ENCODE peak calls at places on chromosomes 13 and 19, in eight cellular contexts. One of them, this sample, is unnamed.

GRCh38 chr13:40776681-40777165 is 5.7 kb upstream of the MRPS31 start:
- DNase-seq in heart left ventricle: no peak
- DNase-seq in astrocyte: peak; percentile 66
- DNase-seq in OCI-LY7: peak; percentile 67
- DNase-seq in left ventricle myocardium inferior: no peak
- DNase-seq in tibial artery: no peak
- DNase-seq in cardiac muscle cell: no peak
- DNase-seq in A549: no peak
- DNase-seq in this sample: peak; percentile 82

GRCh38 chr19:409515-410242 is 732 bp upstream of the C2CD4C start:
- DNase-seq in heart left ventricle: no peak
- DNase-seq in A549: peak; percentile 28
- DNase-seq in tibial artery: peak; percentile 53
- DNase-seq in OCI-LY7: peak; percentile 23
- DNase-seq in astrocyte: no peak
- DNase-seq in left ventricle myocardium inferior: no peak
- DNase-seq in cardiac muscle cell: peak; percentile 30
- DNase-seq in this sample: no peak

GRCh38 chr13:110677731-110678545 is 28.0 kb downstream of the CARS2 start:
- DNase-seq in tibial artery: no peak
- DNase-seq in left ventricle myocardium inferior: no peak
- DNase-seq in A549: no peak
- DNase-seq in astrocyte: peak; percentile 66
- DNase-seq in OCI-LY7: no peak
- DNase-seq in heart left ventricle: no peak
- DNase-seq in cardiac muscle cell: no peak
- DNase-seq in this sample: no peak

GRCh38 chr13:31008400-31009115 is 76.1 kb downstream of the TEX26 start:
- DNase-seq in astrocyte: peak; percentile 56
- DNase-seq in left ventricle myocardium inferior: no peak
- DNase-seq in A549: no peak
- DNase-seq in OCI-LY7: no peak
- DNase-seq in heart left ventricle: no peak
- DNase-seq in cardiac muscle cell: no peak
- DNase-seq in tibial artery: no peak
- DNase-seq in this sample: no peak

GRCh38 chr19:47186337-47187022 is 44.5 kb downstream of the BBC3 start:
- DNase-seq in left ventricle myocardium inferior: no peak
- DNase-seq in cardiac muscle cell: peak; percentile 23
- DNase-seq in astrocyte: no peak
- DNase-seq in A549: no peak
- DNase-seq in heart left ventricle: no peak
- DNase-seq in tibial artery: no peak
- DNase-seq in OCI-LY7: no peak
- DNase-seq in this sample: peak; percentile 86

GRCh38 chr13:50055454-50055853 is 40.2 kb downstream of the KCNRG start:
- DNase-seq in left ventricle myocardium inferior: no peak
- DNase-seq in OCI-LY7: no peak
- DNase-seq in astrocyte: no peak
- DNase-seq in tibial artery: no peak
- DNase-seq in heart left ventricle: no peak
- DNase-seq in A549: no peak
- DNase-seq in cardiac muscle cell: no peak
- DNase-seq in this sample: no peak

GRCh38 chr13:110233181-110233641 is 73.7 kb downstream of the COL4A1 start:
- DNase-seq in A549: no peak
- DNase-seq in left ventricle myocardium inferior: peak; percentile 62
- DNase-seq in astrocyte: peak; percentile 59
- DNase-seq in heart left ventricle: peak; percentile 61
- DNase-seq in cardiac muscle cell: no peak
- DNase-seq in OCI-LY7: no peak
- DNase-seq in tibial artery: peak; percentile 90
- DNase-seq in this sample: no peak

GRCh38 chr13:51832471-51833152 is 12.4 kb downstream of the TMEM272 start:
- DNase-seq in astrocyte: no peak
- DNase-seq in heart left ventricle: peak; percentile 50
- DNase-seq in cardiac muscle cell: peak; percentile 28
- DNase-seq in OCI-LY7: peak; percentile 83
- DNase-seq in left ventricle myocardium inferior: no peak
- DNase-seq in A549: peak; percentile 21
- DNase-seq in tibial artery: no peak
- DNase-seq in this sample: peak; percentile 82

GRCh38 chr19:30118760-30119159 is 176.7 kb downstream of the URI1 start:
- DNase-seq in OCI-LY7: no peak
- DNase-seq in astrocyte: no peak
- DNase-seq in cardiac muscle cell: no peak
- DNase-seq in tibial artery: no peak
- DNase-seq in left ventricle myocardium inferior: no peak
- DNase-seq in heart left ventricle: no peak
- DNase-seq in A549: no peak
- DNase-seq in this sample: no peak

GRCh38 chr19:32475393-32475792 is 69.8 kb downstream of the DPY19L3 start:
- DNase-seq in heart left ventricle: no peak
- DNase-seq in left ventricle myocardium inferior: no peak
- DNase-seq in OCI-LY7: no peak
- DNase-seq in A549: no peak
- DNase-seq in cardiac muscle cell: no peak
- DNase-seq in astrocyte: no peak
- DNase-seq in tibial artery: no peak
- DNase-seq in this sample: no peak

GRCh38 chr13:76503756-76504155 is 382.4 kb downstream of the KCTD12 start:
- DNase-seq in A549: no peak
- DNase-seq in OCI-LY7: peak; percentile 1
- DNase-seq in astrocyte: no peak
- DNase-seq in tibial artery: no peak
- DNase-seq in left ventricle myocardium inferior: no peak
- DNase-seq in cardiac muscle cell: no peak
- DNase-seq in heart left ventricle: no peak
- DNase-seq in this sample: no peak

GRCh38 chr19:31274266-31274963 is 74.8 kb downstream of the TSHZ3 start:
- DNase-seq in heart left ventricle: no peak
- DNase-seq in astrocyte: no peak
- DNase-seq in cardiac muscle cell: no peak
- DNase-seq in A549: no peak
- DNase-seq in tibial artery: no peak
- DNase-seq in OCI-LY7: no peak
- DNase-seq in left ventricle myocardium inferior: no peak
- DNase-seq in this sample: no peak

GRCh38 chr19:19259741-19260140 is 13.4 kb downstream of the TM6SF2 start:
- DNase-seq in OCI-LY7: peak; percentile 57
- DNase-seq in tibial artery: no peak
- DNase-seq in astrocyte: peak; percentile 8
- DNase-seq in A549: peak; percentile 53
- DNase-seq in cardiac muscle cell: no peak
- DNase-seq in left ventricle myocardium inferior: no peak
- DNase-seq in heart left ventricle: no peak
- DNase-seq in this sample: no peak

DNA sequence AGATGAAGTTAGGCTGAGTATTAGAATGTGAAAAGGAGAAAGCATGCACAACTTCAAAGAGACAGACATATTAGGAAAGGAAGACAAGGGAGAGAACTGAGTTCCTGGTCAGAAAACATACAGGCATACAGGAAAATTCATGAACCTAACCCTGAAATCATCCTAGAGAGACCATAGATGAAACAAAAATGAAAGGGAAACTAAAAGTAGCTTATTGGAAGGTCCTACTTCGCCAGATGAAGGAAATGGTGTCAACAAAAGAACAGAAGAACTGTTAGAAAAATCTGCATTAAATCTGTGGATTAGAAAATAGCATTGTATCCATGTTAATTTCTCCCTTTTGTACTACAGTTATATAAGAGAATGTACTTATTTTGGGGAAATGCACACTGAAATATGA is 169.0 kb upstream of the UFM1 start:
- DNase-seq in left ventricle myocardium inferior: no peak
- DNase-seq in OCI-LY7: no peak
- DNase-seq in heart left ventricle: no peak
- DNase-seq in tibial artery: no peak
- DNase-seq in cardiac muscle cell: no peak
- DNase-seq in astrocyte: peak; percentile 5
- DNase-seq in A549: no peak
- DNase-seq in this sample: no peak
- H3K4me3 ChIP-seq in left ventricle myocardium inferior: peak overlapping the region; percentile 26
- H3K4me3 ChIP-seq in OCI-LY7: no peak overlapping the region
- H3K4me3 ChIP-seq in heart left ventricle: no peak overlapping the region
- H3K4me3 ChIP-seq in tibial artery: no peak overlapping the region
- H3K4me3 ChIP-seq in cardiac muscle cell: no peak overlapping the region
- H3K4me3 ChIP-seq in astrocyte: no peak overlapping the region
- H3K4me3 ChIP-seq in A549: no peak overlapping the region
- H3K4me3 ChIP-seq in this sample: no peak overlapping the region

DNA sequence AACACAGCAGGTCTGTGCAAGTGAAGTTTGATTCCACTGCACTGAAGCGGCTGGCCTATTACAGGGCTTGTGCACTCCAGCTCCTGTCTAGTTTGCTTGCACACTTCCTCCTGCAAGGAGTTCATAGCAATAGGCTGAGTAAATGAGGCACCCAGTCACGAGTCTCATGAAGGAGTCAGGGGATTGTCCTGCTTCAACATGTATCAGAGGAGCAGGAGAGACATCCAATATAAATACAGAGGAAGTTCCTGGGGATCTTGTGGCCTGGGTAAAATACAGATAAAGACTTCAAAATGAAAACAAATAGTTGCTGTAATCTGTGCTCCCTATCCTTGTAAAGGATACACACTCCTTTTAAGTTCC is 259.9 kb downstream of the SLITRK1 start:
- DNase-seq in OCI-LY7: no peak
- DNase-seq in left ventricle myocardium inferior: no peak
- DNase-seq in heart left ventricle: no peak
- DNase-seq in tibial artery: no peak
- DNase-seq in cardiac muscle cell: no peak
- DNase-seq in astrocyte: peak; percentile 55
- DNase-seq in A549: no peak
- DNase-seq in this sample: no peak
- H3K27ac ChIP-seq in OCI-LY7: no peak overlapping the region
- H3K27ac ChIP-seq in left ventricle myocardium inferior: no peak overlapping the region
- H3K27ac ChIP-seq in heart left ventricle: no peak overlapping the region
- H3K27ac ChIP-seq in tibial artery: no peak overlapping the region
- H3K27ac ChIP-seq in cardiac muscle cell: no peak overlapping the region
- H3K27ac ChIP-seq in astrocyte: no peak overlapping the region
- H3K27ac ChIP-seq in A549: no peak overlapping the region
- H3K27ac ChIP-seq in this sample: no peak overlapping the region

GRCh38 chr19:40443131-40443929 is 805 bp downstream of the SERTAD3 start:
- DNase-seq in cardiac muscle cell: peak; percentile 100
- DNase-seq in astrocyte: peak; percentile 98
- DNase-seq in A549: peak; percentile 100
- DNase-seq in OCI-LY7: peak; percentile 100
- DNase-seq in left ventricle myocardium inferior: peak; percentile 100
- DNase-seq in tibial artery: peak; percentile 100
- DNase-seq in heart left ventricle: peak; percentile 100
- DNase-seq in this sample: peak; percentile 99

GRCh38 chr19:40442328-40443130 is 1.6 kb downstream of the SERTAD3 start:
- DNase-seq in astrocyte: no peak
- DNase-seq in cardiac muscle cell: no peak
- DNase-seq in left ventricle myocardium inferior: no peak
- DNase-seq in OCI-LY7: peak; percentile 68
- DNase-seq in A549: no peak
- DNase-seq in tibial artery: no peak
- DNase-seq in heart left ventricle: no peak
- DNase-seq in this sample: no peak

GRCh38 chr19:40444181-40445005 is at the start of gene SERTAD3:
- DNase-seq in astrocyte: peak; percentile 80
- DNase-seq in A549: peak; percentile 100
- DNase-seq in OCI-LY7: peak; percentile 98
- DNase-seq in cardiac muscle cell: peak; percentile 99
- DNase-seq in tibial artery: peak; percentile 99
- DNase-seq in left ventricle myocardium inferior: peak; percentile 98
- DNase-seq in heart left ventricle: peak; percentile 97
- DNase-seq in this sample: peak; percentile 99

GRCh38 chr19:40443930-40444180 is 280 bp downstream of the SERTAD3 start:
- DNase-seq in tibial artery: no peak
- DNase-seq in astrocyte: no peak
- DNase-seq in cardiac muscle cell: no peak
- DNase-seq in A549: peak; percentile 73
- DNase-seq in heart left ventricle: no peak
- DNase-seq in OCI-LY7: peak; percentile 69
- DNase-seq in left ventricle myocardium inferior: no peak
- DNase-seq in this sample: no peak

GRCh38 chr19:40441719-40442253 is 2.3 kb downstream of the SERTAD3 start:
- DNase-seq in OCI-LY7: no peak
- DNase-seq in A549: no peak
- DNase-seq in astrocyte: no peak
- DNase-seq in heart left ventricle: no peak
- DNase-seq in cardiac muscle cell: no peak
- DNase-seq in tibial artery: no peak
- DNase-seq in left ventricle myocardium inferior: no peak
- DNase-seq in this sample: no peak
- H3K4me3 ChIP-seq in OCI-LY7: peak overlapping the region; percentile 85
- H3K4me3 ChIP-seq in A549: no peak overlapping the region
- H3K4me3 ChIP-seq in astrocyte: no peak overlapping the region
- H3K4me3 ChIP-seq in heart left ventricle: peak overlapping the region; percentile 78
- H3K4me3 ChIP-seq in cardiac muscle cell: no peak overlapping the region
- H3K4me3 ChIP-seq in tibial artery: peak overlapping the region; percentile 94
- H3K4me3 ChIP-seq in left ventricle myocardium inferior: peak overlapping the region; percentile 99
- H3K4me3 ChIP-seq in this sample: no peak overlapping the region

GRCh38 chr19:1840541-1841115 is 7.7 kb downstream of the REXO1 start:
- DNase-seq in astrocyte: no peak
- DNase-seq in tibial artery: no peak
- DNase-seq in heart left ventricle: peak; percentile 62
- DNase-seq in cardiac muscle cell: no peak
- DNase-seq in A549: no peak
- DNase-seq in left ventricle myocardium inferior: peak; percentile 66
- DNase-seq in OCI-LY7: no peak
- DNase-seq in this sample: no peak
- H3K27ac ChIP-seq in astrocyte: no peak overlapping the region
- H3K27ac ChIP-seq in tibial artery: no peak overlapping the region
- H3K27ac ChIP-seq in heart left ventricle: peak overlapping the region; percentile 49
- H3K27ac ChIP-seq in cardiac muscle cell: no peak overlapping the region
- H3K27ac ChIP-seq in A549: no peak overlapping the region
- H3K27ac ChIP-seq in left ventricle myocardium inferior: peak overlapping the region; percentile 87
- H3K27ac ChIP-seq in OCI-LY7: no peak overlapping the region
- H3K27ac ChIP-seq in this sample: no peak overlapping the region

DNA sequence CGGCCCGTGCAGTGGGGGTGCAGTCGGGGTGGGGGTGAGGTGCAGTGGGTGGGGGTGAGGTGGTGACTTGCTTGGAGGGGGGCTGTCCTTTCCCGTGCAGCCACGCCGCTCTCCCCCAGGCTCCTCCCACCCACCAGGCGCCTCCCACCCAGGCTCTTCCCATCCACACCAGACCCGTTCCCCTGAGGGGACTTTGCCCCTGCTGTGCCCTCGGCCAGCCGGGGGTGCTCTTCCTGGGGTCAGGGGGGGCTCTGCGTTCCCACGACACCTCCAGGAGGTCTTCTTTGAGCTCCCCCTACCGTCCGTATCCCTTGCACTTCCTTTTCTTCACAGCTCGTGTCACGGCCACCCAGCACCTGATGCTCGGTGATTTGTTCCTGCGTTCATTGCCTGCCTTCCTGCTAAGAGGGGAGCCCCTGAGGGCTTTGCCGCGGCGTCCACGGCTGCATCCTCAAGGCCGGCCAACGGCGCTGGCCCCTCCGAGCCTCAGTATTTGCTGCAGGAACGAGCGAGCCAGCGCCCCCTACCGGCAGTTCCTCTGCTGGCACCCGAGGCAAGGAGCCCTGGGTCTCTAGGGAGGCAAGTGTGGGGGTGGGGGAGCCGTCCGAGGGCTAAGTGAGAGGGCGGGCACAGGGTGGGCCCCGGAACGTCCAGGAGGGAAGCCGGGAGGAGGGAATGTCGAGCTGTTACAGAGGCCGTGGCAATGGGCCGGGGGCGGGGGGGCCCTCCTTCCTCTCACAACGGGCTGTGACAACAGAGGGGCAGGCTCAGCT is 11.8 kb downstream of the LRRC4B start:
- DNase-seq in A549: peak; percentile 98
- DNase-seq in left ventricle myocardium inferior: peak; percentile 77
- DNase-seq in heart left ventricle: peak; percentile 78
- DNase-seq in tibial artery: peak; percentile 78
- DNase-seq in OCI-LY7: peak; percentile 82
- DNase-seq in cardiac muscle cell: peak; percentile 96
- DNase-seq in astrocyte: peak; percentile 6
- DNase-seq in this sample: peak; percentile 61
- H3K4me3 ChIP-seq in A549: peak overlapping the region; percentile 64
- H3K4me3 ChIP-seq in left ventricle myocardium inferior: peak overlapping the region; percentile 67
- H3K4me3 ChIP-seq in heart left ventricle: peak overlapping the region; percentile 28
- H3K4me3 ChIP-seq in tibial artery: peak overlapping the region; percentile 51
- H3K4me3 ChIP-seq in OCI-LY7: peak overlapping the region; percentile 69
- H3K4me3 ChIP-seq in cardiac muscle cell: peak overlapping the region; percentile 35
- H3K4me3 ChIP-seq in astrocyte: peak overlapping the region; percentile 49
- H3K4me3 ChIP-seq in this sample: peak overlapping the region; percentile 56